ENCODE peak calls at places on chromosomes 13 and 19, in four cellular contexts. One of them, this sample, is unnamed.

GRCh38 chr19:40144947-40145748 is 46.1 kb upstream of the MAP3K10 start:
- DNase-seq in adrenal gland: no peak
- DNase-seq in stimulated activated CD8-positive, alpha-beta memory T cell treated with anti-CD3 and anti-CD28 coated beads, Interleukin-15, amount 100 ng/mL, for 4 hours: no peak
- DNase-seq in stimulated activated naive CD8-positive, alpha-beta T cell treated with anti-CD3 and anti-CD28 coated beads, Interleukin-15, Interleukin-2, amounts not matched to agents 100 U/mL and 50 U/mL, for 24 hours: no peak
- DNase-seq in this sample: no peak

GRCh38 chr19:38693380-38694223 is 46.2 kb downstream of the ACTN4 start:
- DNase-seq in stimulated activated naive CD8-positive, alpha-beta T cell treated with anti-CD3 and anti-CD28 coated beads, Interleukin-15, Interleukin-2, amounts not matched to agents 100 U/mL and 50 U/mL, for 24 hours: peak; percentile 15
- DNase-seq in stimulated activated CD8-positive, alpha-beta memory T cell treated with anti-CD3 and anti-CD28 coated beads, Interleukin-15, amount 100 ng/mL, for 4 hours: no peak
- DNase-seq in adrenal gland: no peak
- DNase-seq in this sample: no peak

GRCh38 chr13:24671367-24672117 is 8.7 kb upstream of the ATP12A start:
- DNase-seq in stimulated activated naive CD8-positive, alpha-beta T cell treated with anti-CD3 and anti-CD28 coated beads, Interleukin-15, Interleukin-2, amounts not matched to agents 100 U/mL and 50 U/mL, for 24 hours: no peak
- DNase-seq in stimulated activated CD8-positive, alpha-beta memory T cell treated with anti-CD3 and anti-CD28 coated beads, Interleukin-15, amount 100 ng/mL, for 4 hours: no peak
- DNase-seq in adrenal gland: peak; percentile 31
- DNase-seq in this sample: no peak

GRCh38 chr13:32247887-32248286 is 67.3 kb downstream of the ZAR1L start:
- DNase-seq in stimulated activated CD8-positive, alpha-beta memory T cell treated with anti-CD3 and anti-CD28 coated beads, Interleukin-15, amount 100 ng/mL, for 4 hours: no peak
- DNase-seq in adrenal gland: no peak
- DNase-seq in stimulated activated naive CD8-positive, alpha-beta T cell treated with anti-CD3 and anti-CD28 coated beads, Interleukin-15, Interleukin-2, amounts not matched to agents 100 U/mL and 50 U/mL, for 24 hours: no peak
- DNase-seq in this sample: no peak

GRCh38 chr19:5436101-5436947 is 18.9 kb upstream of the ZNRF4 start:
- DNase-seq in adrenal gland: peak; percentile 19
- DNase-seq in stimulated activated naive CD8-positive, alpha-beta T cell treated with anti-CD3 and anti-CD28 coated beads, Interleukin-15, Interleukin-2, amounts not matched to agents 100 U/mL and 50 U/mL, for 24 hours: peak; percentile 12
- DNase-seq in stimulated activated CD8-positive, alpha-beta memory T cell treated with anti-CD3 and anti-CD28 coated beads, Interleukin-15, amount 100 ng/mL, for 4 hours: no peak
- DNase-seq in this sample: no peak

GRCh38 chr19:30448386-30449130 is 76.4 kb downstream of the ZNF536 start:
- DNase-seq in adrenal gland: no peak
- DNase-seq in stimulated activated CD8-positive, alpha-beta memory T cell treated with anti-CD3 and anti-CD28 coated beads, Interleukin-15, amount 100 ng/mL, for 4 hours: no peak
- DNase-seq in stimulated activated naive CD8-positive, alpha-beta T cell treated with anti-CD3 and anti-CD28 coated beads, Interleukin-15, Interleukin-2, amounts not matched to agents 100 U/mL and 50 U/mL, for 24 hours: no peak
- DNase-seq in this sample: no peak

GRCh38 chr13:92317066-92317465 is 909.5 kb upstream of the GPC6 start:
- DNase-seq in adrenal gland: no peak
- DNase-seq in stimulated activated CD8-positive, alpha-beta memory T cell treated with anti-CD3 and anti-CD28 coated beads, Interleukin-15, amount 100 ng/mL, for 4 hours: no peak
- DNase-seq in stimulated activated naive CD8-positive, alpha-beta T cell treated with anti-CD3 and anti-CD28 coated beads, Interleukin-15, Interleukin-2, amounts not matched to agents 100 U/mL and 50 U/mL, for 24 hours: no peak
- DNase-seq in this sample: no peak

GRCh38 chr13:30454991-30455390 is 10.7 kb downstream of the HMGB1 start:
- DNase-seq in stimulated activated CD8-positive, alpha-beta memory T cell treated with anti-CD3 and anti-CD28 coated beads, Interleukin-15, amount 100 ng/mL, for 4 hours: no peak
- DNase-seq in adrenal gland: no peak
- DNase-seq in stimulated activated naive CD8-positive, alpha-beta T cell treated with anti-CD3 and anti-CD28 coated beads, Interleukin-15, Interleukin-2, amounts not matched to agents 100 U/mL and 50 U/mL, for 24 hours: no peak
- DNase-seq in this sample: no peak

GRCh38 chr13:29230446-29230845 is 365.0 kb downstream of the SLC7A1 start:
- DNase-seq in stimulated activated CD8-positive, alpha-beta memory T cell treated with anti-CD3 and anti-CD28 coated beads, Interleukin-15, amount 100 ng/mL, for 4 hours: no peak
- DNase-seq in stimulated activated naive CD8-positive, alpha-beta T cell treated with anti-CD3 and anti-CD28 coated beads, Interleukin-15, Interleukin-2, amounts not matched to agents 100 U/mL and 50 U/mL, for 24 hours: no peak
- DNase-seq in adrenal gland: no peak
- DNase-seq in this sample: no peak

GRCh38 chr13:99123101-99124045 is 77.3 kb upstream of the UBAC2 start:
- DNase-seq in adrenal gland: no peak
- DNase-seq in stimulated activated CD8-positive, alpha-beta memory T cell treated with anti-CD3 and anti-CD28 coated beads, Interleukin-15, amount 100 ng/mL, for 4 hours: no peak
- DNase-seq in stimulated activated naive CD8-positive, alpha-beta T cell treated with anti-CD3 and anti-CD28 coated beads, Interleukin-15, Interleukin-2, amounts not matched to agents 100 U/mL and 50 U/mL, for 24 hours: no peak
- DNase-seq in this sample: no peak

GRCh38 chr19:872266-872951 is 12.9 kb downstream of the CFD start:
- DNase-seq in stimulated activated CD8-positive, alpha-beta memory T cell treated with anti-CD3 and anti-CD28 coated beads, Interleukin-15, amount 100 ng/mL, for 4 hours: no peak
- DNase-seq in stimulated activated naive CD8-positive, alpha-beta T cell treated with anti-CD3 and anti-CD28 coated beads, Interleukin-15, Interleukin-2, amounts not matched to agents 100 U/mL and 50 U/mL, for 24 hours: peak; percentile 85
- DNase-seq in adrenal gland: no peak
- DNase-seq in this sample: peak; percentile 39

GRCh38 chr19:49210108-49210900 is 52.7 kb downstream of the TRPM4 start:
- DNase-seq in stimulated activated naive CD8-positive, alpha-beta T cell treated with anti-CD3 and anti-CD28 coated beads, Interleukin-15, Interleukin-2, amounts not matched to agents 100 U/mL and 50 U/mL, for 24 hours: peak; percentile 42
- DNase-seq in adrenal gland: no peak
- DNase-seq in stimulated activated CD8-positive, alpha-beta memory T cell treated with anti-CD3 and anti-CD28 coated beads, Interleukin-15, amount 100 ng/mL, for 4 hours: no peak
- DNase-seq in this sample: no peak

GRCh38 chr19:55696301-55697068 is 21.5 kb downstream of the EPN1 start:
- DNase-seq in stimulated activated CD8-positive, alpha-beta memory T cell treated with anti-CD3 and anti-CD28 coated beads, Interleukin-15, amount 100 ng/mL, for 4 hours: no peak
- DNase-seq in adrenal gland: no peak
- DNase-seq in stimulated activated naive CD8-positive, alpha-beta T cell treated with anti-CD3 and anti-CD28 coated beads, Interleukin-15, Interleukin-2, amounts not matched to agents 100 U/mL and 50 U/mL, for 24 hours: no peak
- DNase-seq in this sample: no peak

This sample was measured in esophagus squamous epithelium.